ENCODE peak calls at places on chromosomes 13 and 19, in eight cellular contexts. V, O, C, X, L, M, D and K are unnamed samples.

GRCh38 chr19:4584670-4585460 is 25.4 kb upstream of the SEMA6B start:
- DNase-seq in V (no peak), O (no peak), C (no peak), X (no peak), L (no peak), M (no peak), D (peak), K (peak)

GRCh38 chr13:98200211-98200878 is 23.3 kb upstream of the RNF113B start:
- DNase-seq in V (no peak), O (no peak), C (no peak), X (no peak), L (no peak), M (no peak), D (no peak), K (no peak)

GRCh38 chr19:11106477-11106876 is 17.2 kb downstream of the LDLR start:
- DNase-seq in V (no peak), O (no peak), C (no peak), X (no peak), L (no peak), M (no peak), D (no peak), K (no peak)

GRCh38 chr13:90238433-90238832 is 1109.1 kb upstream of the MIR17HG start:
- DNase-seq in V (peak), O (no peak), C (no peak), X (no peak), L (no peak), M (no peak), D (no peak), K (no peak)

GRCh38 chr13:106804996-106805395 is 237.1 kb upstream of the ARGLU1 start:
- DNase-seq in V (no peak), O (no peak), C (no peak), X (no peak), L (no peak), M (no peak), D (no peak), K (no peak)

GRCh38 chr19:46040125-46040524 is 677 bp downstream of the IGFL4 start:
- DNase-seq in V (no peak), O (no peak), C (no peak), X (no peak), L (no peak), M (no peak), D (no peak), K (no peak)

GRCh38 chr19:28999733-29000433 is 213.1 kb downstream of the UQCRFS1 start:
- DNase-seq in V (no peak), O (no peak), C (no peak), X (no peak), L (no peak), M (no peak), D (no peak), K (no peak)

GRCh38 chr19:34319785-34320184 is 45.2 kb upstream of the GPI start:
- DNase-seq in V (no peak), O (peak), C (no peak), X (no peak), L (no peak), M (no peak), D (no peak), K (no peak)

GRCh38 chr13:39783051-39783450 is 127.6 kb downstream of the COG6 start:
- DNase-seq in V (no peak), O (no peak), C (no peak), X (no peak), L (no peak), M (no peak), D (peak), K (no peak)

GRCh38 chr19:2974342-2974932 is 2.9 kb upstream of the TLE6 start:
- DNase-seq in V (no peak), O (no peak), C (no peak), X (peak), L (no peak), M (no peak), D (no peak), K (no peak)